ENCODE peak calls at places on chromosomes 1 and 21, in eight cellular contexts. N is nephron progenitor cell, G is NCI-H1417, K is hypothalamus, I is HAP-1, D is iris pigment epithelial cell, F is EL, X is GM23338. M is an unnamed sample.

GRCh38 chr1:12447849-12448312 is 170.1 kb downstream of the DHRS3 start:
- DNase-seq in N (no peak), G (peak), K (no peak), I (no peak), D (peak), F (peak), X (no peak), M (peak)

GRCh38 chr1:44664730-44665370 is 9.4 kb downstream of the TMEM53 start:
- DNase-seq in N (no peak), G (no peak), K (no peak), I (no peak), D (no peak), F (no peak), X (no peak), M (no peak)

GRCh38 chr1:234925440-234926251 is 203.0 kb downstream of the TOMM20 start:
- DNase-seq in N (no peak), G (no peak), K (no peak), I (no peak), D (peak), F (peak), X (peak), M (peak)

GRCh38 chr1:224317383-224318045 is 12.5 kb downstream of the NVL start:
- DNase-seq in N (no peak), G (peak), K (no peak), I (peak), D (no peak), F (no peak), X (no peak), M (no peak)

GRCh38 chr1:75503221-75503974 is 107.5 kb downstream of the SLC44A5 start:
- DNase-seq in N (no peak), G (no peak), K (no peak), I (no peak), D (no peak), F (no peak), X (no peak), M (peak)

GRCh38 chr1:225250432-225250831 is 177.4 kb downstream of the LBR start:
- DNase-seq in N (no peak), G (no peak), K (no peak), I (no peak), D (no peak), F (no peak), X (no peak), M (no peak)

GRCh38 chr1:84402060-84402459 is 3.8 kb downstream of the DNASE2B start:
- DNase-seq in N (no peak), G (no peak), K (no peak), I (no peak), D (no peak), F (no peak), X (no peak), M (peak)

GRCh38 chr1:203364013-203364730 is 13.2 kb upstream of the FMOD start:
- DNase-seq in N (peak), G (no peak), K (no peak), I (no peak), D (peak), F (no peak), X (no peak), M (no peak)

GRCh38 chr1:240705584-240705983 is 93.6 kb upstream of the GREM2 start:
- DNase-seq in N (no peak), G (no peak), K (no peak), I (no peak), D (peak), F (peak), X (no peak), M (peak)

GRCh38 chr21:22796147-22796546 is 1797.9 kb downstream of the NCAM2 start:
- DNase-seq in N (no peak), G (no peak), K (no peak), I (no peak), D (no peak), F (no peak), X (no peak), M (no peak)

GRCh38 chr21:27648560-27648959 is 681.7 kb upstream of the ADAMTS5 start:
- DNase-seq in N (no peak), G (no peak), K (no peak), I (no peak), D (peak), F (peak), X (no peak), M (peak)

GRCh38 chr1:47181955-47182680 is 7.7 kb downstream of the PDZK1IP1 start:
- DNase-seq in N (no peak), G (no peak), K (no peak), I (no peak), D (peak), F (peak), X (no peak), M (peak)

GRCh38 chr21:19228241-19228640 is 824.7 kb upstream of the TMPRSS15 start:
- DNase-seq in N (peak), G (peak), K (no peak), I (peak), D (no peak), F (no peak), X (no peak), M (no peak)

GRCh38 chr1:220828211-220828553 is 41.5 kb downstream of the MTARC1 start:
- DNase-seq in N (no peak), G (no peak), K (no peak), I (no peak), D (no peak), F (no peak), X (no peak), M (no peak)

GRCh38 chr1:147625274-147625986 is 44.9 kb downstream of the ACP6 start:
- DNase-seq in N (no peak), G (peak), K (no peak), I (no peak), D (no peak), F (no peak), X (peak), M (no peak)

GRCh38 chr1:159180516-159180915 is 9.1 kb downstream of the CADM3 start:
- DNase-seq in N (no peak), G (no peak), K (no peak), I (no peak), D (no peak), F (no peak), X (no peak), M (no peak)

GRCh38 chr1:50637460-50637859 is 214.2 kb upstream of the DMRTA2 start:
- DNase-seq in N (no peak), G (no peak), K (no peak), I (no peak), D (peak), F (no peak), X (no peak), M (no peak)

GRCh38 chr1:240619357-240619756 is 7.4 kb upstream of the GREM2 start:
- DNase-seq in N (no peak), G (no peak), K (no peak), I (no peak), D (no peak), F (no peak), X (no peak), M (no peak)

GRCh38 chr21:36891692-36892091 is 74.8 kb downstream of the HLCS start:
- DNase-seq in N (no peak), G (no peak), K (no peak), I (no peak), D (no peak), F (no peak), X (no peak), M (peak)

GRCh38 chr1:58391056-58391455 is 155.5 kb downstream of the OMA1 start:
- DNase-seq in N (no peak), G (no peak), K (no peak), I (no peak), D (no peak), F (no peak), X (no peak), M (no peak)

GRCh38 chr1:47635597-47635996 is 197.8 kb downstream of the FOXD2 start:
- DNase-seq in N (no peak), G (no peak), K (no peak), I (no peak), D (peak), F (no peak), X (no peak), M (no peak)

GRCh38 chr21:28142692-28143091 is 850.0 kb downstream of the LTN1 start:
- DNase-seq in N (no peak), G (no peak), K (no peak), I (no peak), D (peak), F (peak), X (no peak), M (peak)

GRCh38 chr21:33205476-33205875 is 24.3 kb upstream of the IFNAR2 start:
- DNase-seq in N (no peak), G (no peak), K (no peak), I (no peak), D (no peak), F (no peak), X (no peak), M (no peak)

GRCh38 chr1:240031414-240031813 is 60.3 kb upstream of the FMN2 start:
- DNase-seq in N (no peak), G (no peak), K (no peak), I (no peak), D (peak), F (peak), X (no peak), M (peak)

GRCh38 chr1:35642472-35642955 is 1.2 kb upstream of the PSMB2 start:
- DNase-seq in N (no peak), G (no peak), K (no peak), I (no peak), D (no peak), F (no peak), X (no peak), M (no peak)

GRCh38 chr1:157115429-157115838 is 15.8 kb upstream of the ETV3L start:
- DNase-seq in N (no peak), G (no peak), K (no peak), I (no peak), D (no peak), F (no peak), X (peak), M (no peak)

GRCh38 chr1:114581335-114582287 is at the start of gene BCAS2:
- DNase-seq in N (peak), G (peak), K (peak), I (peak), D (peak), F (peak), X (peak), M (peak)

GRCh38 chr1:210098376-210098775 is 134.2 kb upstream of the SERTAD4 start:
- DNase-seq in N (no peak), G (no peak), K (no peak), I (no peak), D (no peak), F (peak), X (no peak), M (peak)

GRCh38 chr1:20603473-20604464 is 14.9 kb downstream of the CDA start:
- DNase-seq in N (no peak), G (no peak), K (no peak), I (no peak), D (peak), F (peak), X (no peak), M (peak)

GRCh38 chr1:76074321-76075187 is at the start of gene ST6GALNAC3:
- DNase-seq in N (peak), G (peak), K (peak), I (peak), D (peak), F (peak), X (peak), M (peak)

GRCh38 chr1:41396084-41396483 is 34.9 kb downstream of the FOXO6 start:
- DNase-seq in N (peak), G (no peak), K (no peak), I (no peak), D (no peak), F (no peak), X (no peak), M (no peak)

GRCh38 chr1:116825735-116826438 is 71.7 kb downstream of the CD2 start:
- DNase-seq in N (peak), G (peak), K (no peak), I (no peak), D (no peak), F (no peak), X (no peak), M (no peak)

GRCh38 chr21:29384608-29385359 is 86.1 kb downstream of the BACH1 start:
- DNase-seq in N (no peak), G (peak), K (no peak), I (no peak), D (no peak), F (no peak), X (no peak), M (peak)

GRCh38 chr1:1088036-1088800 is 14.1 kb upstream of the RNF223 start:
- DNase-seq in N (no peak), G (no peak), K (no peak), I (no peak), D (no peak), F (no peak), X (no peak), M (no peak)

GRCh38 chr21:38766987-38767722 is 38.6 kb upstream of the ETS2 start:
- DNase-seq in N (no peak), G (peak), K (no peak), I (no peak), D (no peak), F (no peak), X (no peak), M (no peak)

GRCh38 chr1:5993553-5994510 is 1.6 kb upstream of the NPHP4 start:
- DNase-seq in N (no peak), G (peak), K (no peak), I (no peak), D (no peak), F (no peak), X (peak), M (no peak)

GRCh38 chr1:111586112-111586511 is 33.5 kb upstream of the RAP1A start:
- DNase-seq in N (no peak), G (no peak), K (no peak), I (no peak), D (no peak), F (no peak), X (no peak), M (no peak)

GRCh38 chr1:198529414-198529813 is 11.1 kb downstream of the ATP6V1G3 start:
- DNase-seq in N (no peak), G (peak), K (no peak), I (no peak), D (peak), F (peak), X (no peak), M (peak)

GRCh38 chr1:200302192-200302892 is 107.5 kb downstream of the ZNF281 start:
- DNase-seq in N (peak), G (peak), K (no peak), I (peak), D (peak), F (peak), X (peak), M (peak)